ENCODE peak calls at places on chromosomes 1 and 21, in five cellular contexts. X is activated effector memory CD4-positive, alpha-beta T cell treated with anti-CD3 and anti-CD28 coated beads, Interleukin-2, amount 50 U/mL, for 16 hours; H is stimulated activated CD4-positive, alpha-beta T cell treated with anti-CD3 and anti-CD28 coated beads, Interleukin-12 subunit alpha, Interleukin-12 subunit beta, amount 100 ng/mL, for 4 hours; L is RKO; I is neural progenitor cell. O is an unnamed sample.
A peak's percentile ranks its signal among the peaks of the same experiment; 100 is the strongest.

GRCh38 chr1:202501281-202501680 is 152.8 kb downstream of the PPP1R12B start:
- DNase-seq in X (no peak), I (peak; percentile 31), L (peak; percentile 44), H (no peak), O (peak; percentile 8)

GRCh38 chr1:168439451-168440375 is 104.1 kb downstream of the XCL2 start:
- DNase-seq in L (peak; percentile 81), H (peak; percentile 65), I (peak; percentile 93), X (peak; percentile 88), O (peak; percentile 79)

GRCh38 chr1:18408656-18409370 is 71.9 kb upstream of the KLHDC7A start:
- DNase-seq in L (no peak), H (no peak), I (no peak), X (no peak), O (no peak)

GRCh38 chr1:99566290-99567021 is 79.5 kb upstream of the PALMD start:
- DNase-seq in L (no peak), I (no peak), H (no peak), X (no peak), O (no peak)

GRCh38 chr21:45999581-46000181 is 18.1 kb downstream of the COL6A1 start:
- DNase-seq in X (peak; percentile 46), H (no peak), L (no peak), I (no peak), O (no peak)

GRCh38 chr1:219670426-219671149 is 57.7 kb upstream of the ZC3H11B start:
- DNase-seq in H (no peak), I (no peak), X (no peak), L (no peak), O (no peak)

GRCh38 chr1:167710836-167711235 is 10.9 kb upstream of the MPZL1 start:
- DNase-seq in L (no peak), H (no peak), X (no peak), I (no peak), O (no peak)

GRCh38 chr1:186899577-186899976 is 70.8 kb downstream of the PLA2G4A start:
- DNase-seq in H (no peak), X (no peak), L (no peak), I (no peak), O (no peak)

O was measured in neuronal stem cell.